ENCODE peak calls at places on chromosomes 16 and 17, in ten cellular contexts. One of them, this sample, is unnamed.

GRCh38 chr16:74896389-74897370 is 88.2 kb downstream of the WDR59 start:
- DNase-seq in prostate gland: no peak
- DNase-seq in Peyer's patch: no peak
- DNase-seq in body of pancreas: no peak
- DNase-seq in ovary: no peak
- DNase-seq in adrenal gland: peak; percentile 62
- DNase-seq in right lobe of liver: no peak
- DNase-seq in IMR-90: peak; percentile 62
- DNase-seq in stomach: no peak
- DNase-seq in HCT116: peak; percentile 27
- DNase-seq in this sample: peak; percentile 40

GRCh38 chr16:12203780-12204351 is 227.3 kb downstream of the SNX29 start:
- DNase-seq in prostate gland: no peak
- DNase-seq in Peyer's patch: no peak
- DNase-seq in body of pancreas: no peak
- DNase-seq in ovary: no peak
- DNase-seq in adrenal gland: no peak
- DNase-seq in right lobe of liver: no peak
- DNase-seq in IMR-90: no peak
- DNase-seq in stomach: no peak
- DNase-seq in HCT116: no peak
- DNase-seq in this sample: no peak

GRCh38 chr17:45160505-45161287 is 979 bp upstream of the HEXIM2 start:
- DNase-seq in prostate gland: peak; percentile 59
- DNase-seq in Peyer's patch: peak; percentile 65
- DNase-seq in body of pancreas: peak; percentile 80
- DNase-seq in ovary: peak; percentile 86
- DNase-seq in adrenal gland: peak; percentile 86
- DNase-seq in right lobe of liver: peak; percentile 79
- DNase-seq in IMR-90: peak; percentile 61
- DNase-seq in stomach: peak; percentile 58
- DNase-seq in HCT116: no peak
- DNase-seq in this sample: peak; percentile 84

GRCh38 chr16:10971560-10971961 is 27.2 kb downstream of the CLEC16A start:
- DNase-seq in prostate gland: peak; percentile 75
- DNase-seq in Peyer's patch: peak; percentile 37
- DNase-seq in body of pancreas: peak; percentile 68
- DNase-seq in ovary: no peak
- DNase-seq in adrenal gland: peak; percentile 74
- DNase-seq in right lobe of liver: no peak
- DNase-seq in IMR-90: peak; percentile 92
- DNase-seq in stomach: no peak
- DNase-seq in HCT116: peak; percentile 47
- DNase-seq in this sample: peak; percentile 81

GRCh38 chr17:4177732-4178131 is 34.7 kb downstream of the CYB5D2 start:
- DNase-seq in prostate gland: no peak
- DNase-seq in Peyer's patch: no peak
- DNase-seq in body of pancreas: no peak
- DNase-seq in ovary: peak; percentile 26
- DNase-seq in adrenal gland: no peak
- DNase-seq in right lobe of liver: no peak
- DNase-seq in IMR-90: no peak
- DNase-seq in stomach: no peak
- DNase-seq in HCT116: no peak
- DNase-seq in this sample: no peak

GRCh38 chr16:11423315-11424117 is 78.3 kb downstream of the RMI2 start:
- DNase-seq in prostate gland: no peak
- DNase-seq in Peyer's patch: no peak
- DNase-seq in body of pancreas: no peak
- DNase-seq in ovary: no peak
- DNase-seq in adrenal gland: no peak
- DNase-seq in right lobe of liver: no peak
- DNase-seq in IMR-90: no peak
- DNase-seq in stomach: no peak
- DNase-seq in HCT116: no peak
- DNase-seq in this sample: no peak

GRCh38 chr16:84475643-84476240 is 28.7 kb downstream of the MEAK7 start:
- DNase-seq in prostate gland: no peak
- DNase-seq in Peyer's patch: no peak
- DNase-seq in body of pancreas: no peak
- DNase-seq in ovary: peak; percentile 10
- DNase-seq in adrenal gland: peak; percentile 33
- DNase-seq in right lobe of liver: no peak
- DNase-seq in IMR-90: peak; percentile 8
- DNase-seq in stomach: peak; percentile 49
- DNase-seq in HCT116: no peak
- DNase-seq in this sample: no peak

GRCh38 chr17:7674934-7675333 is 12.4 kb downstream of the TP53 start:
- DNase-seq in prostate gland: no peak
- DNase-seq in Peyer's patch: no peak
- DNase-seq in body of pancreas: no peak
- DNase-seq in ovary: no peak
- DNase-seq in adrenal gland: no peak
- DNase-seq in right lobe of liver: no peak
- DNase-seq in IMR-90: no peak
- DNase-seq in stomach: no peak
- DNase-seq in HCT116: no peak
- DNase-seq in this sample: no peak

GRCh38 chr16:75443301-75443700 is 10.0 kb upstream of the CFDP1 start:
- DNase-seq in prostate gland: no peak
- DNase-seq in Peyer's patch: no peak
- DNase-seq in body of pancreas: no peak
- DNase-seq in ovary: no peak
- DNase-seq in adrenal gland: no peak
- DNase-seq in right lobe of liver: no peak
- DNase-seq in IMR-90: peak; percentile 33
- DNase-seq in stomach: no peak
- DNase-seq in HCT116: no peak
- DNase-seq in this sample: no peak

GRCh38 chr17:74324521-74324920 is 1.5 kb upstream of the KIF19 start:
- DNase-seq in prostate gland: no peak
- DNase-seq in Peyer's patch: no peak
- DNase-seq in body of pancreas: no peak
- DNase-seq in ovary: no peak
- DNase-seq in adrenal gland: no peak
- DNase-seq in right lobe of liver: no peak
- DNase-seq in IMR-90: no peak
- DNase-seq in stomach: no peak
- DNase-seq in HCT116: no peak
- DNase-seq in this sample: no peak

GRCh38 chr16:54526916-54527315 is 240.3 kb upstream of the IRX3 start:
- DNase-seq in prostate gland: no peak
- DNase-seq in Peyer's patch: no peak
- DNase-seq in body of pancreas: no peak
- DNase-seq in ovary: no peak
- DNase-seq in adrenal gland: no peak
- DNase-seq in right lobe of liver: no peak
- DNase-seq in IMR-90: no peak
- DNase-seq in stomach: no peak
- DNase-seq in HCT116: no peak
- DNase-seq in this sample: no peak

GRCh38 chr17:14307560-14308024 is 6.7 kb downstream of the HS3ST3B1 start:
- DNase-seq in prostate gland: no peak
- DNase-seq in Peyer's patch: no peak
- DNase-seq in body of pancreas: no peak
- DNase-seq in ovary: no peak
- DNase-seq in adrenal gland: no peak
- DNase-seq in right lobe of liver: no peak
- DNase-seq in IMR-90: peak; percentile 83
- DNase-seq in stomach: no peak
- DNase-seq in HCT116: no peak
- DNase-seq in this sample: no peak

GRCh38 chr17:18854956-18855355 is 3.0 kb upstream of the PRPSAP2 start:
- DNase-seq in prostate gland: no peak
- DNase-seq in Peyer's patch: no peak
- DNase-seq in body of pancreas: no peak
- DNase-seq in ovary: no peak
- DNase-seq in adrenal gland: no peak
- DNase-seq in right lobe of liver: no peak
- DNase-seq in IMR-90: no peak
- DNase-seq in stomach: no peak
- DNase-seq in HCT116: no peak
- DNase-seq in this sample: no peak

GRCh38 chr17:53629188-53629587 is 193.5 kb upstream of the KIF2B start:
- DNase-seq in prostate gland: no peak
- DNase-seq in Peyer's patch: no peak
- DNase-seq in body of pancreas: no peak
- DNase-seq in ovary: no peak
- DNase-seq in adrenal gland: no peak
- DNase-seq in right lobe of liver: no peak
- DNase-seq in IMR-90: peak; percentile 30
- DNase-seq in stomach: no peak
- DNase-seq in HCT116: no peak
- DNase-seq in this sample: no peak

GRCh38 chr16:79437764-79438728 is 162.5 kb downstream of the MAF start:
- DNase-seq in prostate gland: no peak
- DNase-seq in Peyer's patch: no peak
- DNase-seq in body of pancreas: peak; percentile 33
- DNase-seq in ovary: peak; percentile 71
- DNase-seq in adrenal gland: peak; percentile 76
- DNase-seq in right lobe of liver: peak; percentile 57
- DNase-seq in IMR-90: no peak
- DNase-seq in stomach: no peak
- DNase-seq in HCT116: no peak
- DNase-seq in this sample: no peak

GRCh38 chr17:83153681-83154310 is 74.4 kb downstream of the METRNL start:
- DNase-seq in prostate gland: no peak
- DNase-seq in Peyer's patch: no peak
- DNase-seq in body of pancreas: no peak
- DNase-seq in ovary: no peak
- DNase-seq in adrenal gland: no peak
- DNase-seq in right lobe of liver: no peak
- DNase-seq in IMR-90: no peak
- DNase-seq in stomach: no peak
- DNase-seq in HCT116: no peak
- DNase-seq in this sample: no peak

GRCh38 chr17:40309031-40309937 is at the start of gene RARA:
- DNase-seq in prostate gland: no peak
- DNase-seq in Peyer's patch: no peak
- DNase-seq in body of pancreas: peak; percentile 60
- DNase-seq in ovary: peak; percentile 68
- DNase-seq in adrenal gland: no peak
- DNase-seq in right lobe of liver: peak; percentile 24
- DNase-seq in IMR-90: no peak
- DNase-seq in stomach: peak; percentile 63
- DNase-seq in HCT116: no peak
- DNase-seq in this sample: peak; percentile 67

GRCh38 chr16:14300631-14301149 is 229.6 kb downstream of the MRTFB start:
- DNase-seq in prostate gland: peak; percentile 74
- DNase-seq in Peyer's patch: peak; percentile 55
- DNase-seq in body of pancreas: peak; percentile 89
- DNase-seq in ovary: peak; percentile 77
- DNase-seq in adrenal gland: peak; percentile 92
- DNase-seq in right lobe of liver: peak; percentile 71
- DNase-seq in IMR-90: peak; percentile 85
- DNase-seq in stomach: peak; percentile 72
- DNase-seq in HCT116: peak; percentile 71
- DNase-seq in this sample: peak; percentile 75

GRCh38 chr17:34487616-34488015 is 91.8 kb upstream of the TMEM132E start:
- DNase-seq in prostate gland: no peak
- DNase-seq in Peyer's patch: no peak
- DNase-seq in body of pancreas: no peak
- DNase-seq in ovary: no peak
- DNase-seq in adrenal gland: no peak
- DNase-seq in right lobe of liver: no peak
- DNase-seq in IMR-90: no peak
- DNase-seq in stomach: no peak
- DNase-seq in HCT116: no peak
- DNase-seq in this sample: no peak

GRCh38 chr16:25700547-25700946 is 8.8 kb downstream of the HS3ST4 start:
- DNase-seq in prostate gland: no peak
- DNase-seq in Peyer's patch: no peak
- DNase-seq in body of pancreas: no peak
- DNase-seq in ovary: no peak
- DNase-seq in adrenal gland: no peak
- DNase-seq in right lobe of liver: no peak
- DNase-seq in IMR-90: no peak
- DNase-seq in stomach: no peak
- DNase-seq in HCT116: no peak
- DNase-seq in this sample: no peak

GRCh38 chr16:25693621-25694020 is 1.9 kb downstream of the HS3ST4 start:
- DNase-seq in prostate gland: no peak
- DNase-seq in Peyer's patch: no peak
- DNase-seq in body of pancreas: no peak
- DNase-seq in ovary: no peak
- DNase-seq in adrenal gland: no peak
- DNase-seq in right lobe of liver: no peak
- DNase-seq in IMR-90: no peak
- DNase-seq in stomach: no peak
- DNase-seq in HCT116: no peak
- DNase-seq in this sample: no peak

GRCh38 chr16:25699069-25699468 is 7.3 kb downstream of the HS3ST4 start:
- DNase-seq in prostate gland: no peak
- DNase-seq in Peyer's patch: no peak
- DNase-seq in body of pancreas: no peak
- DNase-seq in ovary: no peak
- DNase-seq in adrenal gland: no peak
- DNase-seq in right lobe of liver: no peak
- DNase-seq in IMR-90: no peak
- DNase-seq in stomach: no peak
- DNase-seq in HCT116: no peak
- DNase-seq in this sample: no peak
- TF ChIP-seq POLR2A in prostate gland: no peak
- TF ChIP-seq POLR2A in Peyer's patch: no peak
- TF ChIP-seq POLR2A in body of pancreas: no peak
- TF ChIP-seq POLR2A in ovary: no peak
- TF ChIP-seq POLR2A in adrenal gland: no peak
- TF ChIP-seq POLR2A in right lobe of liver: no peak
- TF ChIP-seq POLR2A in IMR-90: no peak
- TF ChIP-seq POLR2A in stomach: no peak
- TF ChIP-seq POLR2A in HCT116: no peak
- TF ChIP-seq POLR2A in this sample: no peak

GRCh38 chr17:58219007-58219788 is at the start of gene MKS1:
- DNase-seq in prostate gland: peak; percentile 92
- DNase-seq in Peyer's patch: peak; percentile 93
- DNase-seq in body of pancreas: peak; percentile 96
- DNase-seq in ovary: peak; percentile 97
- DNase-seq in adrenal gland: peak; percentile 98
- DNase-seq in right lobe of liver: peak; percentile 94
- DNase-seq in IMR-90: peak; percentile 85
- DNase-seq in stomach: peak; percentile 97
- DNase-seq in HCT116: peak; percentile 87
- DNase-seq in this sample: peak; percentile 97
- TF ChIP-seq POLR2A in prostate gland: peak; percentile 70
- TF ChIP-seq POLR2A in Peyer's patch: peak; percentile 62
- TF ChIP-seq POLR2A in body of pancreas: peak; percentile 83
- TF ChIP-seq POLR2A in ovary: peak; percentile 52
- TF ChIP-seq POLR2A in adrenal gland: peak; percentile 16
- TF ChIP-seq POLR2A in right lobe of liver: peak; percentile 54
- TF ChIP-seq POLR2A in IMR-90: peak; percentile 42
- TF ChIP-seq POLR2A in stomach: no peak
- TF ChIP-seq POLR2A in HCT116: peak; percentile 89
- TF ChIP-seq POLR2A in this sample: peak; percentile 91

GRCh38 chr16:27445502-27446175 is 43.7 kb downstream of the IL21R start:
- DNase-seq in prostate gland: no peak
- DNase-seq in Peyer's patch: no peak
- DNase-seq in body of pancreas: no peak
- DNase-seq in ovary: no peak
- DNase-seq in adrenal gland: no peak
- DNase-seq in right lobe of liver: peak; percentile 4
- DNase-seq in IMR-90: no peak
- DNase-seq in stomach: no peak
- DNase-seq in HCT116: no peak
- DNase-seq in this sample: no peak
- TF ChIP-seq POLR2A in prostate gland: no peak
- TF ChIP-seq POLR2A in Peyer's patch: no peak
- TF ChIP-seq POLR2A in body of pancreas: no peak
- TF ChIP-seq POLR2A in ovary: no peak
- TF ChIP-seq POLR2A in adrenal gland: no peak
- TF ChIP-seq POLR2A in right lobe of liver: no peak
- TF ChIP-seq POLR2A in IMR-90: no peak
- TF ChIP-seq POLR2A in stomach: no peak
- TF ChIP-seq POLR2A in HCT116: no peak
- TF ChIP-seq POLR2A in this sample: no peak

GRCh38 chr16:67697813-67698212 is 21.3 kb downstream of the GFOD2 start:
- DNase-seq in prostate gland: no peak
- DNase-seq in Peyer's patch: no peak
- DNase-seq in body of pancreas: no peak
- DNase-seq in ovary: no peak
- DNase-seq in adrenal gland: no peak
- DNase-seq in right lobe of liver: no peak
- DNase-seq in IMR-90: no peak
- DNase-seq in stomach: no peak
- DNase-seq in HCT116: no peak
- DNase-seq in this sample: no peak
- TF ChIP-seq POLR2A in prostate gland: no peak
- TF ChIP-seq POLR2A in Peyer's patch: no peak
- TF ChIP-seq POLR2A in body of pancreas: no peak
- TF ChIP-seq POLR2A in ovary: no peak
- TF ChIP-seq POLR2A in adrenal gland: no peak
- TF ChIP-seq POLR2A in right lobe of liver: no peak
- TF ChIP-seq POLR2A in IMR-90: no peak
- TF ChIP-seq POLR2A in stomach: no peak
- TF ChIP-seq POLR2A in HCT116: no peak
- TF ChIP-seq POLR2A in this sample: no peak

This sample was measured in erythroblast.